ENCODE peak calls at places on chromosomes 3 and 15, in ten cellular contexts. K is MM.1S, G is transverse colon, F is dorsolateral prefrontal cortex, P is Calu3, M is nephron progenitor cell, Z is A549, N is endothelial cell of umbilical vein, C is SK-N-SH, B is GM12865. T is an unnamed sample.

GRCh38 chr15:71397377-71397776 is 282.1 kb downstream of the THSD4 start:
- DNase-seq in B (no peak), K (no peak), P (no peak), Z (peak; percentile 43), G (peak; percentile 56), M (no peak), N (no peak), F (no peak), C (no peak), T (peak; percentile 61)

GRCh38 chr3:143825513-143825912 is 22.8 kb downstream of the SLC9A9 start:
- DNase-seq in G (no peak), M (no peak), B (peak; percentile 74), N (peak; percentile 23), P (no peak), K (peak; percentile 94), Z (no peak), F (no peak), C (no peak), T (no peak)

GRCh38 chr3:184645304-184645703 is 66.6 kb downstream of the MAGEF1 start:
- DNase-seq in N (no peak), Z (peak; percentile 11), P (peak; percentile 55), G (peak; percentile 27), B (no peak), F (no peak), C (peak; percentile 30), K (no peak), M (no peak), T (peak; percentile 38)

GRCh38 chr3:161560006-161560637 is 63.5 kb downstream of the OTOL1 start:
- DNase-seq in N (no peak), G (peak; percentile 9), K (peak; percentile 75), Z (peak; percentile 59), B (peak; percentile 36), C (peak; percentile 34), P (peak; percentile 78), M (peak; percentile 65), F (peak; percentile 54), T (no peak)

GRCh38 chr3:28008235-28008634 is 233.2 kb upstream of the CMC1 start:
- DNase-seq in P (no peak), Z (no peak), F (no peak), C (no peak), G (no peak), B (peak; percentile 42), K (no peak), M (no peak), N (no peak), T (no peak)

GRCh38 chr15:26438718-26439117 is 334.1 kb downstream of the GABRB3 start:
- DNase-seq in G (no peak), Z (no peak), C (no peak), F (no peak), N (no peak), P (no peak), M (no peak), B (no peak), K (no peak), T (no peak)

GRCh38 chr15:77036537-77037474 is 34.1 kb downstream of the TSPAN3 start:
- DNase-seq in M (no peak), P (no peak), N (no peak), F (no peak), Z (no peak), B (no peak), C (peak; percentile 21), K (no peak), G (peak; percentile 9), T (peak; percentile 27)

GRCh38 chr15:83305696-83306291 is 21.3 kb upstream of the BNC1 start:
- DNase-seq in P (peak; percentile 28), F (no peak), N (no peak), M (peak; percentile 59), K (no peak), C (no peak), G (no peak), Z (no peak), B (no peak), T (peak; percentile 48)

GRCh38 chr3:64836097-64836496 is 148.3 kb upstream of the ADAMTS9 start:
- DNase-seq in P (no peak), C (no peak), G (no peak), M (no peak), Z (no peak), F (no peak), N (no peak), B (no peak), K (no peak), T (no peak)

GRCh38 chr3:8371955-8372600 is 129.5 kb upstream of the LMCD1 start:
- DNase-seq in N (no peak), Z (no peak), F (no peak), C (no peak), G (no peak), K (peak; percentile 16), B (no peak), P (peak; percentile 16), M (no peak), T (no peak)

GRCh38 chr3:88986834-88987233 is 120.6 kb upstream of the EPHA3 start:
- DNase-seq in G (no peak), B (no peak), C (no peak), M (no peak), N (no peak), K (no peak), P (no peak), Z (no peak), F (no peak), T (no peak)

GRCh38 chr3:47430606-47431005 is 45.1 kb downstream of the SCAP start:
- DNase-seq in F (no peak), Z (no peak), N (no peak), B (no peak), M (no peak), G (no peak), C (no peak), P (no peak), K (no peak), T (peak; percentile 16)

GRCh38 chr15:67924359-67924974 is 84.6 kb upstream of the RNU6-1 start:
- DNase-seq in P (no peak), F (no peak), C (no peak), G (no peak), N (no peak), Z (no peak), K (no peak), B (no peak), M (no peak), T (no peak)

GRCh38 chr15:67923647-67923971 is 83.8 kb upstream of the RNU6-1 start:
- DNase-seq in C (no peak), F (no peak), B (no peak), P (no peak), N (no peak), G (no peak), M (no peak), Z (no peak), K (no peak), T (no peak)

GRCh38 chr15:67922971-67923646 is 83.3 kb upstream of the RNU6-1 start:
- DNase-seq in Z (no peak), N (no peak), C (no peak), B (no peak), M (no peak), G (no peak), P (no peak), F (no peak), K (no peak), T (no peak)

GRCh38 chr15:67920524-67921240 is 80.8 kb upstream of the RNU6-1 start:
- DNase-seq in G (no peak), N (no peak), K (no peak), C (no peak), B (no peak), P (no peak), M (no peak), Z (no peak), F (no peak), T (no peak)

GRCh38 chr15:67922106-67922505 is 82.3 kb upstream of the RNU6-1 start:
- DNase-seq in P (no peak), G (no peak), C (no peak), B (no peak), M (no peak), F (no peak), Z (no peak), K (no peak), N (no peak), T (no peak)
- TF ChIP-seq CTCF in P (no peak), G (no peak), C (no peak), B (no peak), M (no peak), F (no peak), Z (no peak), K (no peak), N (no peak), T (no peak)

GRCh38 chr3:34882764-34883163 is 756.6 kb upstream of the ARPP21 start:
- DNase-seq in C (peak; percentile 13), P (peak; percentile 3), N (no peak), B (no peak), G (no peak), M (no peak), Z (no peak), K (no peak), F (no peak), T (no peak)
- TF ChIP-seq CTCF in C (no peak), P (no peak), N (no peak), B (no peak), G (no peak), M (no peak), Z (no peak), K (no peak), F (peak; percentile 11), T (no peak)

DNA sequence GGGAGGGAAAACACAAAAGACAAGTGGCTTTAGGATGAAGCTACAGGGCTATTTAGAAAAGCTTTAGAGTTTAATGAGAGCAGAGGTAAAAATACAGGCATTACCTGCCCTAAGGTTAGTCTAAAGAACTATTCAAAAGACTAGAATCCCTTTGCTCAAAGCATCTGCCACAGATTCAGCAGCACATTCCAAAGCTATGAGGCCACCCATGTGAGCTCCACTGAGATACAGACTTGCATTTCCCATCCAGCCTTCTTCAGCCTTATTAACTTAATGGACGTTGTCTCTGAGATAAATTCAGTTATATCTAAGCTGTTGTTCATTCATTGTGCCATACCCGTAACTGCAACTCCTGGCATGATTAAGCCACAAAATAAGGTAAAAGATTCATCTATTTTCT is 25.4 kb downstream of the CXCR6 start:
- DNase-seq in P (no peak), G (no peak), M (no peak), F (no peak), B (no peak), N (no peak), K (no peak), Z (no peak), C (no peak), T (no peak)
- TF ChIP-seq CTCF in P (no peak), G (no peak), M (no peak), F (no peak), B (no peak), N (no peak), K (no peak), Z (no peak), C (no peak), T (no peak)

DNA sequence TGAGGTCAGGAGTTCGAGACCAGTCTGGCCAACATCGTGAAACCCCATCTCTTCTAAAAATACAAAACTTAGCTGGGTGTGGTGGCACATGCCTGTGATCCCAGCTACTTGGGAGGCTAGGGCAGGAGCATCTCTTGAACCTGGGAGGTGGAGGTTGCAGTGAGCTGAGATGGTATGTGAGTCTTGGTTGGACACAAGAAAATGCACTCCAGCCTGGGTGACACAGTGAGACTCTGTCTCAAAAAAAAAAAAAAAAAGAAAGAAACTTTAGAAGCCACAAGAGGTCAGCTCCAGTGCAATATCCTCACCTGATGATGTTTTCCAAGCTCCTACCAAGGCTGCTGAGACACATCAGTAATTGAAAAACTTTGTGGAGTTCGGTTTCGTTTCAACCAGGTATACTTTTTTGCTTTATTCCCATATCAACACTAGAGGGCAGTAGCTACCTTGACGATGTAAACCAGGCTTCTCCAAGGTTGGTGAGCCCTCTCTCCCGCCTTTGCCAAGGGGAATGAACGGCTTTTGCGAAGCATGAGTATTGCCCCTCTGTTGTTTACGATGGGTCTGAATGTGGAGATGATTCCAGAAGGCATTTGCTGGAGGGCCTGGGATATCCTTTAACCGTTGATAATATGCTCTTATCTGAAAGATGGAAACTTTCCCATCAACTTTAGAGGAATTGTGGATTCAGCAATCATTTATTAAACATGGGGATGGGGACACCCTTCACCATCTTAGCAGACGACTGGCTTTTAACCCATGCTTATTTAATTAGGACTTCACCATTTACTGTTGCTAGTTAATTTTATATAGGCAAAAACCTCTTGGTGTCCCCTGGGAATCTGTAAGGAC is 202.8 kb downstream of the SV2B start:
- DNase-seq in C (peak; percentile 83), M (peak; percentile 42), B (peak; percentile 52), K (peak; percentile 73), G (peak; percentile 16), F (peak; percentile 21), N (peak; percentile 46), Z (peak; percentile 71), P (peak; percentile 56), T (no peak)
- TF ChIP-seq CTCF in C (peak; percentile 80), M (peak; percentile 80), B (peak; percentile 69), K (peak; percentile 71), G (peak; percentile 74), F (peak; percentile 83), N (peak; percentile 65), Z (peak; percentile 94), P (peak; percentile 68), T (peak; percentile 68)

T was measured in lung.